ENCODE peak calls at places on chromosome 17, in ten cellular contexts. One of them, this sample, is unnamed.

GRCh38 chr17:48054238-48055185 is 6.4 kb downstream of the NFE2L1 start:
- DNase-seq in T-helper 2 cell: no peak
- DNase-seq in progenitor cell of endocrine pancreas: peak
- DNase-seq in stimulated activated CD4-positive, alpha-beta T cell treated with anti-CD3 and anti-CD28 coated beads, Interleukin-4, amount 100 ng/mL, for 4 hours: no peak
- DNase-seq in kidney tubule cell: peak
- DNase-seq in stomach: peak
- DNase-seq in effector memory CD4-positive, alpha-beta T cell: no peak
- DNase-seq in NCI-H2029 treated with DMSO at 0.1 percent for 48 hours: peak
- DNase-seq in renal cortical epithelial cell: peak
- DNase-seq in omental fat pad: no peak
- DNase-seq in this sample: peak

GRCh38 chr17:30323262-30323894 is 10.5 kb downstream of the TMIGD1 start:
- DNase-seq in NCI-H2029 treated with DMSO at 0.1 percent for 48 hours: peak
- DNase-seq in T-helper 2 cell: no peak
- DNase-seq in omental fat pad: no peak
- DNase-seq in renal cortical epithelial cell: peak
- DNase-seq in kidney tubule cell: peak
- DNase-seq in stimulated activated CD4-positive, alpha-beta T cell treated with anti-CD3 and anti-CD28 coated beads, Interleukin-4, amount 100 ng/mL, for 4 hours: peak
- DNase-seq in progenitor cell of endocrine pancreas: no peak
- DNase-seq in effector memory CD4-positive, alpha-beta T cell: peak
- DNase-seq in stomach: no peak
- DNase-seq in this sample: peak

GRCh38 chr17:45128331-45128730 is 4.0 kb downstream of the PLCD3 start:
- DNase-seq in progenitor cell of endocrine pancreas: no peak
- DNase-seq in T-helper 2 cell: no peak
- DNase-seq in stomach: no peak
- DNase-seq in kidney tubule cell: no peak
- DNase-seq in NCI-H2029 treated with DMSO at 0.1 percent for 48 hours: no peak
- DNase-seq in renal cortical epithelial cell: no peak
- DNase-seq in effector memory CD4-positive, alpha-beta T cell: no peak
- DNase-seq in omental fat pad: no peak
- DNase-seq in stimulated activated CD4-positive, alpha-beta T cell treated with anti-CD3 and anti-CD28 coated beads, Interleukin-4, amount 100 ng/mL, for 4 hours: no peak
- DNase-seq in this sample: no peak

GRCh38 chr17:80036715-80037477 is 454 bp downstream of the CCDC40 start:
- DNase-seq in stomach: no peak
- DNase-seq in renal cortical epithelial cell: no peak
- DNase-seq in NCI-H2029 treated with DMSO at 0.1 percent for 48 hours: peak
- DNase-seq in stimulated activated CD4-positive, alpha-beta T cell treated with anti-CD3 and anti-CD28 coated beads, Interleukin-4, amount 100 ng/mL, for 4 hours: peak
- DNase-seq in omental fat pad: no peak
- DNase-seq in T-helper 2 cell: no peak
- DNase-seq in progenitor cell of endocrine pancreas: peak
- DNase-seq in effector memory CD4-positive, alpha-beta T cell: peak
- DNase-seq in kidney tubule cell: no peak
- DNase-seq in this sample: no peak

GRCh38 chr17:11980813-11981212 is 16.5 kb downstream of the ZNF18 start:
- DNase-seq in effector memory CD4-positive, alpha-beta T cell: no peak
- DNase-seq in stomach: no peak
- DNase-seq in progenitor cell of endocrine pancreas: no peak
- DNase-seq in kidney tubule cell: no peak
- DNase-seq in omental fat pad: no peak
- DNase-seq in stimulated activated CD4-positive, alpha-beta T cell treated with anti-CD3 and anti-CD28 coated beads, Interleukin-4, amount 100 ng/mL, for 4 hours: no peak
- DNase-seq in renal cortical epithelial cell: no peak
- DNase-seq in T-helper 2 cell: no peak
- DNase-seq in NCI-H2029 treated with DMSO at 0.1 percent for 48 hours: no peak
- DNase-seq in this sample: no peak

GRCh38 chr17:21034350-21035235 is 8.2 kb downstream of the USP22 start:
- DNase-seq in stimulated activated CD4-positive, alpha-beta T cell treated with anti-CD3 and anti-CD28 coated beads, Interleukin-4, amount 100 ng/mL, for 4 hours: peak
- DNase-seq in renal cortical epithelial cell: no peak
- DNase-seq in T-helper 2 cell: no peak
- DNase-seq in progenitor cell of endocrine pancreas: no peak
- DNase-seq in effector memory CD4-positive, alpha-beta T cell: no peak
- DNase-seq in kidney tubule cell: no peak
- DNase-seq in omental fat pad: no peak
- DNase-seq in stomach: no peak
- DNase-seq in NCI-H2029 treated with DMSO at 0.1 percent for 48 hours: no peak
- DNase-seq in this sample: no peak

GRCh38 chr17:77698903-77699615 is 259.4 kb upstream of the TNRC6C start:
- DNase-seq in effector memory CD4-positive, alpha-beta T cell: no peak
- DNase-seq in NCI-H2029 treated with DMSO at 0.1 percent for 48 hours: no peak
- DNase-seq in kidney tubule cell: no peak
- DNase-seq in stimulated activated CD4-positive, alpha-beta T cell treated with anti-CD3 and anti-CD28 coated beads, Interleukin-4, amount 100 ng/mL, for 4 hours: no peak
- DNase-seq in progenitor cell of endocrine pancreas: no peak
- DNase-seq in renal cortical epithelial cell: no peak
- DNase-seq in stomach: no peak
- DNase-seq in T-helper 2 cell: no peak
- DNase-seq in omental fat pad: no peak
- DNase-seq in this sample: no peak

GRCh38 chr17:13420294-13421277 is 181.1 kb downstream of the HS3ST3A1 start:
- DNase-seq in T-helper 2 cell: no peak
- DNase-seq in progenitor cell of endocrine pancreas: no peak
- DNase-seq in effector memory CD4-positive, alpha-beta T cell: no peak
- DNase-seq in kidney tubule cell: peak
- DNase-seq in stomach: no peak
- DNase-seq in renal cortical epithelial cell: peak
- DNase-seq in stimulated activated CD4-positive, alpha-beta T cell treated with anti-CD3 and anti-CD28 coated beads, Interleukin-4, amount 100 ng/mL, for 4 hours: no peak
- DNase-seq in omental fat pad: no peak
- DNase-seq in NCI-H2029 treated with DMSO at 0.1 percent for 48 hours: peak
- DNase-seq in this sample: no peak

GRCh38 chr17:41026668-41027471 is at the start of gene KRTAP1-5:
- DNase-seq in effector memory CD4-positive, alpha-beta T cell: no peak
- DNase-seq in stimulated activated CD4-positive, alpha-beta T cell treated with anti-CD3 and anti-CD28 coated beads, Interleukin-4, amount 100 ng/mL, for 4 hours: no peak
- DNase-seq in kidney tubule cell: no peak
- DNase-seq in progenitor cell of endocrine pancreas: no peak
- DNase-seq in renal cortical epithelial cell: no peak
- DNase-seq in NCI-H2029 treated with DMSO at 0.1 percent for 48 hours: no peak
- DNase-seq in omental fat pad: no peak
- DNase-seq in stomach: no peak
- DNase-seq in T-helper 2 cell: no peak
- DNase-seq in this sample: no peak

GRCh38 chr17:40355123-40355803 is 9.3 kb downstream of the GJD3 start:
- DNase-seq in T-helper 2 cell: peak
- DNase-seq in omental fat pad: peak
- DNase-seq in effector memory CD4-positive, alpha-beta T cell: peak
- DNase-seq in kidney tubule cell: peak
- DNase-seq in renal cortical epithelial cell: no peak
- DNase-seq in NCI-H2029 treated with DMSO at 0.1 percent for 48 hours: peak
- DNase-seq in stimulated activated CD4-positive, alpha-beta T cell treated with anti-CD3 and anti-CD28 coated beads, Interleukin-4, amount 100 ng/mL, for 4 hours: peak
- DNase-seq in stomach: peak
- DNase-seq in progenitor cell of endocrine pancreas: peak
- DNase-seq in this sample: peak

GRCh38 chr17:77280304-77280910 is 139.6 kb downstream of the SEC14L1 start:
- DNase-seq in T-helper 2 cell: no peak
- DNase-seq in kidney tubule cell: peak
- DNase-seq in effector memory CD4-positive, alpha-beta T cell: no peak
- DNase-seq in stimulated activated CD4-positive, alpha-beta T cell treated with anti-CD3 and anti-CD28 coated beads, Interleukin-4, amount 100 ng/mL, for 4 hours: no peak
- DNase-seq in omental fat pad: no peak
- DNase-seq in stomach: no peak
- DNase-seq in NCI-H2029 treated with DMSO at 0.1 percent for 48 hours: no peak
- DNase-seq in renal cortical epithelial cell: peak
- DNase-seq in progenitor cell of endocrine pancreas: no peak
- DNase-seq in this sample: no peak

GRCh38 chr17:61884864-61885263 is 21.5 kb upstream of the BRIP1 start:
- DNase-seq in stimulated activated CD4-positive, alpha-beta T cell treated with anti-CD3 and anti-CD28 coated beads, Interleukin-4, amount 100 ng/mL, for 4 hours: no peak
- DNase-seq in stomach: no peak
- DNase-seq in T-helper 2 cell: no peak
- DNase-seq in NCI-H2029 treated with DMSO at 0.1 percent for 48 hours: no peak
- DNase-seq in renal cortical epithelial cell: no peak
- DNase-seq in omental fat pad: no peak
- DNase-seq in progenitor cell of endocrine pancreas: no peak
- DNase-seq in effector memory CD4-positive, alpha-beta T cell: no peak
- DNase-seq in kidney tubule cell: no peak
- DNase-seq in this sample: no peak

GRCh38 chr17:42913981-42914617 is 13.5 kb downstream of the G6PC1 start:
- DNase-seq in stimulated activated CD4-positive, alpha-beta T cell treated with anti-CD3 and anti-CD28 coated beads, Interleukin-4, amount 100 ng/mL, for 4 hours: no peak
- DNase-seq in progenitor cell of endocrine pancreas: no peak
- DNase-seq in NCI-H2029 treated with DMSO at 0.1 percent for 48 hours: no peak
- DNase-seq in kidney tubule cell: no peak
- DNase-seq in stomach: no peak
- DNase-seq in omental fat pad: no peak
- DNase-seq in effector memory CD4-positive, alpha-beta T cell: no peak
- DNase-seq in T-helper 2 cell: no peak
- DNase-seq in renal cortical epithelial cell: no peak
- DNase-seq in this sample: no peak

GRCh38 chr17:60522889-60523626 is 3.0 kb downstream of the APPBP2 start:
- DNase-seq in stimulated activated CD4-positive, alpha-beta T cell treated with anti-CD3 and anti-CD28 coated beads, Interleukin-4, amount 100 ng/mL, for 4 hours: no peak
- DNase-seq in NCI-H2029 treated with DMSO at 0.1 percent for 48 hours: no peak
- DNase-seq in renal cortical epithelial cell: no peak
- DNase-seq in T-helper 2 cell: no peak
- DNase-seq in kidney tubule cell: no peak
- DNase-seq in stomach: no peak
- DNase-seq in omental fat pad: no peak
- DNase-seq in effector memory CD4-positive, alpha-beta T cell: no peak
- DNase-seq in progenitor cell of endocrine pancreas: no peak
- DNase-seq in this sample: no peak

GRCh38 chr17:35448899-35449227 is 297 bp upstream of the SLFN13 start:
- DNase-seq in renal cortical epithelial cell: no peak
- DNase-seq in T-helper 2 cell: no peak
- DNase-seq in kidney tubule cell: no peak
- DNase-seq in effector memory CD4-positive, alpha-beta T cell: no peak
- DNase-seq in NCI-H2029 treated with DMSO at 0.1 percent for 48 hours: no peak
- DNase-seq in omental fat pad: no peak
- DNase-seq in progenitor cell of endocrine pancreas: no peak
- DNase-seq in stimulated activated CD4-positive, alpha-beta T cell treated with anti-CD3 and anti-CD28 coated beads, Interleukin-4, amount 100 ng/mL, for 4 hours: no peak
- DNase-seq in stomach: no peak
- DNase-seq in this sample: no peak

GRCh38 chr17:38815576-38816193 is 9.4 kb downstream of the CWC25 start:
- DNase-seq in stomach: no peak
- DNase-seq in T-helper 2 cell: no peak
- DNase-seq in renal cortical epithelial cell: peak
- DNase-seq in kidney tubule cell: peak
- DNase-seq in omental fat pad: no peak
- DNase-seq in progenitor cell of endocrine pancreas: no peak
- DNase-seq in stimulated activated CD4-positive, alpha-beta T cell treated with anti-CD3 and anti-CD28 coated beads, Interleukin-4, amount 100 ng/mL, for 4 hours: no peak
- DNase-seq in NCI-H2029 treated with DMSO at 0.1 percent for 48 hours: no peak
- DNase-seq in effector memory CD4-positive, alpha-beta T cell: no peak
- DNase-seq in this sample: no peak

GRCh38 chr17:63412234-63412633 is 33.9 kb downstream of the CYB561 start:
- DNase-seq in progenitor cell of endocrine pancreas: no peak
- DNase-seq in kidney tubule cell: no peak
- DNase-seq in NCI-H2029 treated with DMSO at 0.1 percent for 48 hours: no peak
- DNase-seq in stomach: no peak
- DNase-seq in stimulated activated CD4-positive, alpha-beta T cell treated with anti-CD3 and anti-CD28 coated beads, Interleukin-4, amount 100 ng/mL, for 4 hours: no peak
- DNase-seq in effector memory CD4-positive, alpha-beta T cell: no peak
- DNase-seq in renal cortical epithelial cell: no peak
- DNase-seq in T-helper 2 cell: no peak
- DNase-seq in omental fat pad: no peak
- DNase-seq in this sample: no peak

GRCh38 chr17:57071991-57072944 is 12.8 kb upstream of the AKAP1 start:
- DNase-seq in progenitor cell of endocrine pancreas: no peak
- DNase-seq in kidney tubule cell: no peak
- DNase-seq in NCI-H2029 treated with DMSO at 0.1 percent for 48 hours: no peak
- DNase-seq in omental fat pad: no peak
- DNase-seq in stimulated activated CD4-positive, alpha-beta T cell treated with anti-CD3 and anti-CD28 coated beads, Interleukin-4, amount 100 ng/mL, for 4 hours: no peak
- DNase-seq in effector memory CD4-positive, alpha-beta T cell: no peak
- DNase-seq in stomach: no peak
- DNase-seq in T-helper 2 cell: no peak
- DNase-seq in renal cortical epithelial cell: no peak
- DNase-seq in this sample: no peak

GRCh38 chr17:49555495-49556018 is 20.1 kb upstream of the NXPH3 start:
- DNase-seq in omental fat pad: no peak
- DNase-seq in kidney tubule cell: peak
- DNase-seq in T-helper 2 cell: no peak
- DNase-seq in progenitor cell of endocrine pancreas: no peak
- DNase-seq in renal cortical epithelial cell: peak
- DNase-seq in effector memory CD4-positive, alpha-beta T cell: no peak
- DNase-seq in stimulated activated CD4-positive, alpha-beta T cell treated with anti-CD3 and anti-CD28 coated beads, Interleukin-4, amount 100 ng/mL, for 4 hours: no peak
- DNase-seq in NCI-H2029 treated with DMSO at 0.1 percent for 48 hours: no peak
- DNase-seq in stomach: peak
- DNase-seq in this sample: no peak

GRCh38 chr17:36937001-36937960 is at the start of gene LHX1:
- DNase-seq in T-helper 2 cell: no peak
- DNase-seq in renal cortical epithelial cell: no peak
- DNase-seq in progenitor cell of endocrine pancreas: no peak
- DNase-seq in omental fat pad: no peak
- DNase-seq in stomach: no peak
- DNase-seq in effector memory CD4-positive, alpha-beta T cell: no peak
- DNase-seq in kidney tubule cell: no peak
- DNase-seq in NCI-H2029 treated with DMSO at 0.1 percent for 48 hours: no peak
- DNase-seq in stimulated activated CD4-positive, alpha-beta T cell treated with anti-CD3 and anti-CD28 coated beads, Interleukin-4, amount 100 ng/mL, for 4 hours: no peak
- DNase-seq in this sample: no peak

GRCh38 chr17:82018152-82019041 is 4.3 kb downstream of the CENPX start:
- DNase-seq in stimulated activated CD4-positive, alpha-beta T cell treated with anti-CD3 and anti-CD28 coated beads, Interleukin-4, amount 100 ng/mL, for 4 hours: no peak
- DNase-seq in progenitor cell of endocrine pancreas: no peak
- DNase-seq in kidney tubule cell: no peak
- DNase-seq in stomach: peak
- DNase-seq in renal cortical epithelial cell: no peak
- DNase-seq in NCI-H2029 treated with DMSO at 0.1 percent for 48 hours: no peak
- DNase-seq in effector memory CD4-positive, alpha-beta T cell: no peak
- DNase-seq in omental fat pad: no peak
- DNase-seq in T-helper 2 cell: no peak
- DNase-seq in this sample: no peak

GRCh38 chr17:57534863-57535651 is 210.0 kb downstream of the CCDC182 start:
- DNase-seq in progenitor cell of endocrine pancreas: no peak
- DNase-seq in NCI-H2029 treated with DMSO at 0.1 percent for 48 hours: peak
- DNase-seq in stomach: no peak
- DNase-seq in stimulated activated CD4-positive, alpha-beta T cell treated with anti-CD3 and anti-CD28 coated beads, Interleukin-4, amount 100 ng/mL, for 4 hours: no peak
- DNase-seq in omental fat pad: no peak
- DNase-seq in effector memory CD4-positive, alpha-beta T cell: no peak
- DNase-seq in kidney tubule cell: no peak
- DNase-seq in renal cortical epithelial cell: no peak
- DNase-seq in T-helper 2 cell: no peak
- DNase-seq in this sample: peak

GRCh38 chr17:2173005-2173404 is 118.1 kb downstream of the HIC1 start:
- DNase-seq in effector memory CD4-positive, alpha-beta T cell: no peak
- DNase-seq in kidney tubule cell: no peak
- DNase-seq in T-helper 2 cell: no peak
- DNase-seq in omental fat pad: no peak
- DNase-seq in renal cortical epithelial cell: no peak
- DNase-seq in stimulated activated CD4-positive, alpha-beta T cell treated with anti-CD3 and anti-CD28 coated beads, Interleukin-4, amount 100 ng/mL, for 4 hours: no peak
- DNase-seq in progenitor cell of endocrine pancreas: no peak
- DNase-seq in stomach: no peak
- DNase-seq in NCI-H2029 treated with DMSO at 0.1 percent for 48 hours: peak
- DNase-seq in this sample: no peak

GRCh38 chr17:56918916-56919315 is 5.1 kb upstream of the TRIM25 start:
- DNase-seq in NCI-H2029 treated with DMSO at 0.1 percent for 48 hours: no peak
- DNase-seq in stomach: no peak
- DNase-seq in stimulated activated CD4-positive, alpha-beta T cell treated with anti-CD3 and anti-CD28 coated beads, Interleukin-4, amount 100 ng/mL, for 4 hours: no peak
- DNase-seq in T-helper 2 cell: no peak
- DNase-seq in renal cortical epithelial cell: no peak
- DNase-seq in kidney tubule cell: no peak
- DNase-seq in omental fat pad: no peak
- DNase-seq in progenitor cell of endocrine pancreas: no peak
- DNase-seq in effector memory CD4-positive, alpha-beta T cell: no peak
- DNase-seq in this sample: no peak

GRCh38 chr17:79057727-79058400 is 16.8 kb upstream of the ENGASE start:
- DNase-seq in NCI-H2029 treated with DMSO at 0.1 percent for 48 hours: no peak
- DNase-seq in effector memory CD4-positive, alpha-beta T cell: no peak
- DNase-seq in renal cortical epithelial cell: no peak
- DNase-seq in progenitor cell of endocrine pancreas: no peak
- DNase-seq in T-helper 2 cell: no peak
- DNase-seq in stomach: no peak
- DNase-seq in omental fat pad: peak
- DNase-seq in stimulated activated CD4-positive, alpha-beta T cell treated with anti-CD3 and anti-CD28 coated beads, Interleukin-4, amount 100 ng/mL, for 4 hours: no peak
- DNase-seq in kidney tubule cell: no peak
- DNase-seq in this sample: no peak

GRCh38 chr17:58413684-58414083 is 3.6 kb downstream of the RNF43 start:
- DNase-seq in stomach: no peak
- DNase-seq in progenitor cell of endocrine pancreas: no peak
- DNase-seq in omental fat pad: no peak
- DNase-seq in stimulated activated CD4-positive, alpha-beta T cell treated with anti-CD3 and anti-CD28 coated beads, Interleukin-4, amount 100 ng/mL, for 4 hours: no peak
- DNase-seq in renal cortical epithelial cell: no peak
- DNase-seq in NCI-H2029 treated with DMSO at 0.1 percent for 48 hours: no peak
- DNase-seq in effector memory CD4-positive, alpha-beta T cell: no peak
- DNase-seq in kidney tubule cell: no peak
- DNase-seq in T-helper 2 cell: no peak
- DNase-seq in this sample: no peak

This sample was measured in DMS79.